ENCODE peak calls at places on chromosomes 12 and 14, in five cellular contexts. E, W, G, R and H are unnamed samples.

GRCh38 chr12:39920222-39920621 is 185.7 kb downstream of the SLC2A13 start:
- DNase-seq in E (no peak), W (no peak), G (no peak), R (no peak), H (no peak)

GRCh38 chr12:69570545-69571399 is 14.5 kb upstream of the CCT2 start:
- DNase-seq in E (peak; percentile 31), W (peak; percentile 63), G (no peak), R (peak; percentile 78), H (peak; percentile 55)

GRCh38 chr12:71731439-71732356 is 23.0 kb upstream of the RAB21 start:
- DNase-seq in E (no peak), W (no peak), G (no peak), R (peak; percentile 21), H (peak; percentile 90)

GRCh38 chr12:52032431-52032796 is 18.8 kb upstream of the NR4A1 start:
- DNase-seq in E (no peak), W (no peak), G (no peak), R (peak; percentile 83), H (peak; percentile 75)

GRCh38 chr12:2017724-2018337 is 13.6 kb upstream of the DCP1B start:
- DNase-seq in E (no peak), W (no peak), G (no peak), R (no peak), H (no peak)

GRCh38 chr12:41205070-41205715 is 17.1 kb downstream of the PDZRN4 start:
- DNase-seq in E (no peak), W (no peak), G (no peak), R (peak; percentile 3), H (no peak)

GRCh38 chr14:104515059-104515810 is 64.3 kb upstream of the C14orf180 start:
- DNase-seq in E (no peak), W (no peak), G (no peak), R (no peak), H (no peak)

GRCh38 chr12:96751626-96752025 is 155.4 kb upstream of the NEDD1 start:
- DNase-seq in E (no peak), W (no peak), G (no peak), R (no peak), H (no peak)

GRCh38 chr14:80621701-80622100 is 319.8 kb downstream of the CEP128 start:
- DNase-seq in E (no peak), W (no peak), G (no peak), R (peak; percentile 91), H (peak; percentile 81)

GRCh38 chr12:50677858-50678257 is 86.0 kb upstream of the ATF1 start:
- DNase-seq in E (no peak), W (no peak), G (no peak), R (no peak), H (peak; percentile 57)

GRCh38 chr14:86521032-86521730 is 991.2 kb downstream of the FLRT2 start:
- DNase-seq in E (no peak), W (no peak), G (no peak), R (no peak), H (no peak)

GRCh38 chr12:68040450-68041075 is 51.3 kb downstream of the IFNG-AS1 start:
- DNase-seq in E (peak; percentile 71), W (peak; percentile 64), G (no peak), R (peak; percentile 75), H (peak; percentile 48)

GRCh38 chr14:34472706-34473279 is 10.8 kb upstream of the SPTSSA start:
- DNase-seq in E (no peak), W (no peak), G (no peak), R (no peak), H (no peak)

GRCh38 chr12:57552692-57553321 is 3.0 kb downstream of the KIF5A start:
- DNase-seq in E (no peak), W (no peak), G (peak; percentile 18), R (peak; percentile 16), H (peak; percentile 47)

GRCh38 chr12:4289334-4289878 is 15.8 kb downstream of the CCND2 start:
- DNase-seq in E (no peak), W (no peak), G (no peak), R (no peak), H (no peak)

GRCh38 chr14:101594511-101595148 is 33.3 kb downstream of the DIO3 start:
- DNase-seq in E (no peak), W (no peak), G (no peak), R (no peak), H (no peak)

GRCh38 chr14:78921856-78922255 is 751.7 kb downstream of the NRXN3 start:
- DNase-seq in E (no peak), W (no peak), G (no peak), R (peak; percentile 86), H (peak; percentile 83)

GRCh38 chr12:49568442-49568776 is 467 bp upstream of the MCRS1 start:
- DNase-seq in E (no peak), W (no peak), G (no peak), R (no peak), H (no peak)

GRCh38 chr12:95787274-95787814 is 3.2 kb downstream of the NTN4 start:
- DNase-seq in E (no peak), W (no peak), G (no peak), R (no peak), H (no peak)

GRCh38 chr14:64520699-64521098 is 16.1 kb downstream of the ZBTB1 start:
- DNase-seq in E (no peak), W (no peak), G (no peak), R (no peak), H (no peak)

GRCh38 chr12:108691154-108691994 is 39.9 kb downstream of the CORO1C start:
- DNase-seq in E (peak; percentile 91), W (peak; percentile 80), G (peak; percentile 88), R (peak; percentile 99), H (peak; percentile 99)

GRCh38 chr14:23153891-23154796 is 29.3 kb downstream of the SLC7A8 start:
- DNase-seq in E (no peak), W (no peak), G (peak; percentile 96), R (peak; percentile 84), H (peak; percentile 41)

GRCh38 chr12:126069549-126070165 is 1004.4 kb downstream of the AACS start:
- DNase-seq in E (peak; percentile 69), W (peak; percentile 62), G (no peak), R (peak; percentile 42), H (peak; percentile 46)